ENCODE peak calls at places on chromosomes 5 and 9, in nine cellular contexts. One of them, this sample, is unnamed.
A peak's percentile ranks its signal among the peaks of the same experiment; 100 is the strongest.

GRCh38 chr9:98127226-98127625 is 8.2 kb upstream of the TRIM14 start:
- DNase-seq in endothelial cell: no peak
- DNase-seq in renal cortical epithelial cell: no peak
- DNase-seq in neural crest cell: no peak
- DNase-seq in cardiac fibroblast: no peak
- DNase-seq in activated effector memory CD4-positive, alpha-beta T cell treated with Interleukin-2 at 50 U/mL for 16 hours: no peak
- DNase-seq in glomerular endothelial cell: no peak
- DNase-seq in NCI-H82: no peak
- DNase-seq in GM03348: no peak
- DNase-seq in this sample: no peak

GRCh38 chr5:141914154-141914743 is 9.4 kb upstream of the DELE1 start:
- DNase-seq in endothelial cell: peak; percentile 59
- DNase-seq in renal cortical epithelial cell: no peak
- DNase-seq in neural crest cell: peak; percentile 59
- DNase-seq in cardiac fibroblast: no peak
- DNase-seq in activated effector memory CD4-positive, alpha-beta T cell treated with Interleukin-2 at 50 U/mL for 16 hours: no peak
- DNase-seq in glomerular endothelial cell: no peak
- DNase-seq in NCI-H82: peak; percentile 41
- DNase-seq in GM03348: peak; percentile 48
- DNase-seq in this sample: peak; percentile 62

GRCh38 chr9:85178486-85178885 is 509.0 kb downstream of the NTRK2 start:
- DNase-seq in endothelial cell: peak; percentile 4
- DNase-seq in renal cortical epithelial cell: peak; percentile 86
- DNase-seq in neural crest cell: peak; percentile 2
- DNase-seq in cardiac fibroblast: no peak
- DNase-seq in activated effector memory CD4-positive, alpha-beta T cell treated with Interleukin-2 at 50 U/mL for 16 hours: no peak
- DNase-seq in glomerular endothelial cell: no peak
- DNase-seq in NCI-H82: peak; percentile 30
- DNase-seq in GM03348: no peak
- DNase-seq in this sample: no peak

GRCh38 chr5:1429501-1429900 is 15.7 kb downstream of the SLC6A3 start:
- DNase-seq in endothelial cell: no peak
- DNase-seq in renal cortical epithelial cell: no peak
- DNase-seq in neural crest cell: no peak
- DNase-seq in cardiac fibroblast: no peak
- DNase-seq in activated effector memory CD4-positive, alpha-beta T cell treated with Interleukin-2 at 50 U/mL for 16 hours: no peak
- DNase-seq in glomerular endothelial cell: no peak
- DNase-seq in NCI-H82: no peak
- DNase-seq in GM03348: no peak
- DNase-seq in this sample: no peak

GRCh38 chr9:86614871-86615849 is 260.9 kb upstream of the TUT7 start:
- DNase-seq in endothelial cell: peak; percentile 36
- DNase-seq in renal cortical epithelial cell: peak; percentile 60
- DNase-seq in neural crest cell: peak; percentile 23
- DNase-seq in cardiac fibroblast: peak; percentile 52
- DNase-seq in activated effector memory CD4-positive, alpha-beta T cell treated with Interleukin-2 at 50 U/mL for 16 hours: no peak
- DNase-seq in glomerular endothelial cell: no peak
- DNase-seq in NCI-H82: peak; percentile 1
- DNase-seq in GM03348: peak; percentile 73
- DNase-seq in this sample: no peak

GRCh38 chr5:151740958-151741373 is 17.5 kb downstream of the ATOX1 start:
- DNase-seq in endothelial cell: no peak
- DNase-seq in renal cortical epithelial cell: peak; percentile 61
- DNase-seq in neural crest cell: no peak
- DNase-seq in cardiac fibroblast: peak; percentile 91
- DNase-seq in activated effector memory CD4-positive, alpha-beta T cell treated with Interleukin-2 at 50 U/mL for 16 hours: no peak
- DNase-seq in glomerular endothelial cell: no peak
- DNase-seq in NCI-H82: no peak
- DNase-seq in GM03348: peak; percentile 57
- DNase-seq in this sample: no peak

GRCh38 chr5:50420343-50420935 is 20.6 kb downstream of the EMB start:
- DNase-seq in endothelial cell: no peak
- DNase-seq in renal cortical epithelial cell: no peak
- DNase-seq in neural crest cell: no peak
- DNase-seq in cardiac fibroblast: no peak
- DNase-seq in activated effector memory CD4-positive, alpha-beta T cell treated with Interleukin-2 at 50 U/mL for 16 hours: no peak
- DNase-seq in glomerular endothelial cell: no peak
- DNase-seq in NCI-H82: no peak
- DNase-seq in GM03348: no peak
- DNase-seq in this sample: no peak

GRCh38 chr5:18985397-18985796 is 1002.6 kb downstream of the CDH18 start:
- DNase-seq in endothelial cell: no peak
- DNase-seq in renal cortical epithelial cell: no peak
- DNase-seq in neural crest cell: no peak
- DNase-seq in cardiac fibroblast: no peak
- DNase-seq in activated effector memory CD4-positive, alpha-beta T cell treated with Interleukin-2 at 50 U/mL for 16 hours: no peak
- DNase-seq in glomerular endothelial cell: no peak
- DNase-seq in NCI-H82: no peak
- DNase-seq in GM03348: no peak
- DNase-seq in this sample: no peak

GRCh38 chr9:131217321-131218031 is 58.8 kb downstream of the FAM78A start:
- DNase-seq in endothelial cell: no peak
- DNase-seq in renal cortical epithelial cell: no peak
- DNase-seq in neural crest cell: no peak
- DNase-seq in cardiac fibroblast: no peak
- DNase-seq in activated effector memory CD4-positive, alpha-beta T cell treated with Interleukin-2 at 50 U/mL for 16 hours: no peak
- DNase-seq in glomerular endothelial cell: no peak
- DNase-seq in NCI-H82: no peak
- DNase-seq in GM03348: no peak
- DNase-seq in this sample: no peak

GRCh38 chr9:137277329-137278041 is at the start of gene TOR4A:
- DNase-seq in endothelial cell: peak; percentile 86
- DNase-seq in renal cortical epithelial cell: peak; percentile 82
- DNase-seq in neural crest cell: no peak
- DNase-seq in cardiac fibroblast: peak; percentile 92
- DNase-seq in activated effector memory CD4-positive, alpha-beta T cell treated with Interleukin-2 at 50 U/mL for 16 hours: no peak
- DNase-seq in glomerular endothelial cell: no peak
- DNase-seq in NCI-H82: peak; percentile 39
- DNase-seq in GM03348: peak; percentile 93
- DNase-seq in this sample: peak; percentile 96

GRCh38 chr5:66891184-66891925 is 295.2 kb downstream of the MAST4 start:
- DNase-seq in endothelial cell: no peak
- DNase-seq in renal cortical epithelial cell: peak; percentile 95
- DNase-seq in neural crest cell: no peak
- DNase-seq in cardiac fibroblast: peak; percentile 87
- DNase-seq in activated effector memory CD4-positive, alpha-beta T cell treated with Interleukin-2 at 50 U/mL for 16 hours: no peak
- DNase-seq in glomerular endothelial cell: no peak
- DNase-seq in NCI-H82: no peak
- DNase-seq in GM03348: no peak
- DNase-seq in this sample: no peak

GRCh38 chr5:13833440-13833839 is 111.0 kb downstream of the DNAH5 start:
- DNase-seq in endothelial cell: no peak
- DNase-seq in renal cortical epithelial cell: no peak
- DNase-seq in neural crest cell: no peak
- DNase-seq in cardiac fibroblast: no peak
- DNase-seq in activated effector memory CD4-positive, alpha-beta T cell treated with Interleukin-2 at 50 U/mL for 16 hours: no peak
- DNase-seq in glomerular endothelial cell: no peak
- DNase-seq in NCI-H82: no peak
- DNase-seq in GM03348: no peak
- DNase-seq in this sample: no peak

GRCh38 chr5:143166661-143167420 is 236.6 kb downstream of the NR3C1 start:
- DNase-seq in endothelial cell: no peak
- DNase-seq in renal cortical epithelial cell: peak; percentile 96
- DNase-seq in neural crest cell: no peak
- DNase-seq in cardiac fibroblast: no peak
- DNase-seq in activated effector memory CD4-positive, alpha-beta T cell treated with Interleukin-2 at 50 U/mL for 16 hours: no peak
- DNase-seq in glomerular endothelial cell: no peak
- DNase-seq in NCI-H82: no peak
- DNase-seq in GM03348: no peak
- DNase-seq in this sample: no peak

GRCh38 chr5:124030043-124030461 is 518.1 kb downstream of the CSNK1G3 start:
- DNase-seq in endothelial cell: no peak
- DNase-seq in renal cortical epithelial cell: no peak
- DNase-seq in neural crest cell: no peak
- DNase-seq in cardiac fibroblast: no peak
- DNase-seq in activated effector memory CD4-positive, alpha-beta T cell treated with Interleukin-2 at 50 U/mL for 16 hours: no peak
- DNase-seq in glomerular endothelial cell: no peak
- DNase-seq in NCI-H82: no peak
- DNase-seq in GM03348: no peak
- DNase-seq in this sample: no peak

GRCh38 chr9:81506941-81507864 is 182.1 kb downstream of the TLE1 start:
- DNase-seq in endothelial cell: no peak
- DNase-seq in renal cortical epithelial cell: no peak
- DNase-seq in neural crest cell: no peak
- DNase-seq in cardiac fibroblast: no peak
- DNase-seq in activated effector memory CD4-positive, alpha-beta T cell treated with Interleukin-2 at 50 U/mL for 16 hours: no peak
- DNase-seq in glomerular endothelial cell: no peak
- DNase-seq in NCI-H82: no peak
- DNase-seq in GM03348: no peak
- DNase-seq in this sample: no peak

GRCh38 chr9:36327903-36328302 is 69.7 kb upstream of the GNE start:
- DNase-seq in endothelial cell: no peak
- DNase-seq in renal cortical epithelial cell: peak; percentile 59
- DNase-seq in neural crest cell: no peak
- DNase-seq in cardiac fibroblast: peak; percentile 44
- DNase-seq in activated effector memory CD4-positive, alpha-beta T cell treated with Interleukin-2 at 50 U/mL for 16 hours: no peak
- DNase-seq in glomerular endothelial cell: no peak
- DNase-seq in NCI-H82: no peak
- DNase-seq in GM03348: peak; percentile 52
- DNase-seq in this sample: no peak

GRCh38 chr5:141338538-141339306 is at the start of gene PCDHGA2:
- DNase-seq in endothelial cell: no peak
- DNase-seq in renal cortical epithelial cell: peak; percentile 37
- DNase-seq in neural crest cell: no peak
- DNase-seq in cardiac fibroblast: peak; percentile 73
- DNase-seq in activated effector memory CD4-positive, alpha-beta T cell treated with Interleukin-2 at 50 U/mL for 16 hours: no peak
- DNase-seq in glomerular endothelial cell: no peak
- DNase-seq in NCI-H82: peak; percentile 21
- DNase-seq in GM03348: peak; percentile 67
- DNase-seq in this sample: peak; percentile 72

GRCh38 chr9:37801287-37801850 is 772 bp downstream of the DCAF10 start:
- DNase-seq in endothelial cell: peak; percentile 54
- DNase-seq in renal cortical epithelial cell: no peak
- DNase-seq in neural crest cell: no peak
- DNase-seq in cardiac fibroblast: peak; percentile 29
- DNase-seq in activated effector memory CD4-positive, alpha-beta T cell treated with Interleukin-2 at 50 U/mL for 16 hours: no peak
- DNase-seq in glomerular endothelial cell: no peak
- DNase-seq in NCI-H82: peak; percentile 37
- DNase-seq in GM03348: peak; percentile 60
- DNase-seq in this sample: no peak

GRCh38 chr9:114221706-114222465 is 66.5 kb downstream of the COL27A1 start:
- DNase-seq in endothelial cell: no peak
- DNase-seq in renal cortical epithelial cell: no peak
- DNase-seq in neural crest cell: no peak
- DNase-seq in cardiac fibroblast: peak; percentile 56
- DNase-seq in activated effector memory CD4-positive, alpha-beta T cell treated with Interleukin-2 at 50 U/mL for 16 hours: no peak
- DNase-seq in glomerular endothelial cell: peak; percentile 44
- DNase-seq in NCI-H82: no peak
- DNase-seq in GM03348: no peak
- DNase-seq in this sample: no peak

GRCh38 chr5:8633706-8634105 is 764.8 kb downstream of the MTRR start:
- DNase-seq in endothelial cell: no peak
- DNase-seq in renal cortical epithelial cell: peak; percentile 92
- DNase-seq in neural crest cell: no peak
- DNase-seq in cardiac fibroblast: peak; percentile 28
- DNase-seq in activated effector memory CD4-positive, alpha-beta T cell treated with Interleukin-2 at 50 U/mL for 16 hours: no peak
- DNase-seq in glomerular endothelial cell: no peak
- DNase-seq in NCI-H82: no peak
- DNase-seq in GM03348: no peak
- DNase-seq in this sample: no peak

GRCh38 chr9:71364196-71364955 is 243.0 kb upstream of the TRPM3 start:
- DNase-seq in endothelial cell: no peak
- DNase-seq in renal cortical epithelial cell: no peak
- DNase-seq in neural crest cell: no peak
- DNase-seq in cardiac fibroblast: no peak
- DNase-seq in activated effector memory CD4-positive, alpha-beta T cell treated with Interleukin-2 at 50 U/mL for 16 hours: no peak
- DNase-seq in glomerular endothelial cell: no peak
- DNase-seq in NCI-H82: peak; percentile 30
- DNase-seq in GM03348: peak; percentile 39
- DNase-seq in this sample: no peak

GRCh38 chr5:135457424-135458071 is 5.4 kb upstream of the TIFAB start:
- DNase-seq in endothelial cell: peak; percentile 81
- DNase-seq in renal cortical epithelial cell: peak; percentile 39
- DNase-seq in neural crest cell: peak; percentile 68
- DNase-seq in cardiac fibroblast: peak; percentile 59
- DNase-seq in activated effector memory CD4-positive, alpha-beta T cell treated with Interleukin-2 at 50 U/mL for 16 hours: peak; percentile 28
- DNase-seq in glomerular endothelial cell: no peak
- DNase-seq in NCI-H82: peak; percentile 85
- DNase-seq in GM03348: peak; percentile 72
- DNase-seq in this sample: peak; percentile 81

GRCh38 chr9:128247191-128247803 is 28.5 kb downstream of the GOLGA2 start:
- DNase-seq in endothelial cell: no peak
- DNase-seq in renal cortical epithelial cell: no peak
- DNase-seq in neural crest cell: no peak
- DNase-seq in cardiac fibroblast: no peak
- DNase-seq in activated effector memory CD4-positive, alpha-beta T cell treated with Interleukin-2 at 50 U/mL for 16 hours: no peak
- DNase-seq in glomerular endothelial cell: no peak
- DNase-seq in NCI-H82: no peak
- DNase-seq in GM03348: no peak
- DNase-seq in this sample: no peak

GRCh38 chr9:69380301-69380700 is 55.3 kb downstream of the ENTREP1 start:
- DNase-seq in endothelial cell: no peak
- DNase-seq in renal cortical epithelial cell: no peak
- DNase-seq in neural crest cell: no peak
- DNase-seq in cardiac fibroblast: no peak
- DNase-seq in activated effector memory CD4-positive, alpha-beta T cell treated with Interleukin-2 at 50 U/mL for 16 hours: no peak
- DNase-seq in glomerular endothelial cell: no peak
- DNase-seq in NCI-H82: no peak
- DNase-seq in GM03348: no peak
- DNase-seq in this sample: no peak

GRCh38 chr9:108662090-108662875 is 193.5 kb downstream of the ACTL7B start:
- DNase-seq in endothelial cell: no peak
- DNase-seq in renal cortical epithelial cell: no peak
- DNase-seq in neural crest cell: no peak
- DNase-seq in cardiac fibroblast: no peak
- DNase-seq in activated effector memory CD4-positive, alpha-beta T cell treated with Interleukin-2 at 50 U/mL for 16 hours: no peak
- DNase-seq in glomerular endothelial cell: no peak
- DNase-seq in NCI-H82: no peak
- DNase-seq in GM03348: no peak
- DNase-seq in this sample: no peak

GRCh38 chr5:168746893-168747640 is 167.9 kb upstream of the PANK3 start:
- DNase-seq in endothelial cell: no peak
- DNase-seq in renal cortical epithelial cell: no peak
- DNase-seq in neural crest cell: no peak
- DNase-seq in cardiac fibroblast: no peak
- DNase-seq in activated effector memory CD4-positive, alpha-beta T cell treated with Interleukin-2 at 50 U/mL for 16 hours: no peak
- DNase-seq in glomerular endothelial cell: no peak
- DNase-seq in NCI-H82: no peak
- DNase-seq in GM03348: no peak
- DNase-seq in this sample: no peak

GRCh38 chr9:134099123-134099761 is 31.4 kb upstream of the BRD3 start:
- DNase-seq in endothelial cell: peak; percentile 26
- DNase-seq in renal cortical epithelial cell: peak; percentile 47
- DNase-seq in neural crest cell: no peak
- DNase-seq in cardiac fibroblast: peak; percentile 59
- DNase-seq in activated effector memory CD4-positive, alpha-beta T cell treated with Interleukin-2 at 50 U/mL for 16 hours: peak; percentile 10
- DNase-seq in glomerular endothelial cell: peak; percentile 7
- DNase-seq in NCI-H82: peak; percentile 86
- DNase-seq in GM03348: peak; percentile 67
- DNase-seq in this sample: peak; percentile 75

GRCh38 chr9:131579789-131580211 is 34.5 kb downstream of the PRRT1B start:
- DNase-seq in endothelial cell: no peak
- DNase-seq in renal cortical epithelial cell: no peak
- DNase-seq in neural crest cell: no peak
- DNase-seq in cardiac fibroblast: no peak
- DNase-seq in activated effector memory CD4-positive, alpha-beta T cell treated with Interleukin-2 at 50 U/mL for 16 hours: no peak
- DNase-seq in glomerular endothelial cell: no peak
- DNase-seq in NCI-H82: no peak
- DNase-seq in GM03348: no peak
- DNase-seq in this sample: no peak

GRCh38 chr9:108933231-108933630 is 693 bp downstream of the ELP1 start:
- DNase-seq in endothelial cell: no peak
- DNase-seq in renal cortical epithelial cell: peak; percentile 15
- DNase-seq in neural crest cell: no peak
- DNase-seq in cardiac fibroblast: peak; percentile 36
- DNase-seq in activated effector memory CD4-positive, alpha-beta T cell treated with Interleukin-2 at 50 U/mL for 16 hours: no peak
- DNase-seq in glomerular endothelial cell: no peak
- DNase-seq in NCI-H82: peak; percentile 58
- DNase-seq in GM03348: peak; percentile 36
- DNase-seq in this sample: no peak

GRCh38 chr9:125911861-125912260 is 164.7 kb downstream of the PBX3 start:
- DNase-seq in endothelial cell: no peak
- DNase-seq in renal cortical epithelial cell: peak; percentile 79
- DNase-seq in neural crest cell: no peak
- DNase-seq in cardiac fibroblast: peak; percentile 34
- DNase-seq in activated effector memory CD4-positive, alpha-beta T cell treated with Interleukin-2 at 50 U/mL for 16 hours: no peak
- DNase-seq in glomerular endothelial cell: no peak
- DNase-seq in NCI-H82: peak; percentile 66
- DNase-seq in GM03348: no peak
- DNase-seq in this sample: no peak

GRCh38 chr9:70587143-70587710 is 172.8 kb upstream of the KLF9 start:
- DNase-seq in endothelial cell: no peak
- DNase-seq in renal cortical epithelial cell: peak; percentile 67
- DNase-seq in neural crest cell: no peak
- DNase-seq in cardiac fibroblast: peak; percentile 86
- DNase-seq in activated effector memory CD4-positive, alpha-beta T cell treated with Interleukin-2 at 50 U/mL for 16 hours: no peak
- DNase-seq in glomerular endothelial cell: no peak
- DNase-seq in NCI-H82: no peak
- DNase-seq in GM03348: peak; percentile 58
- DNase-seq in this sample: no peak